ENCODE peak calls at places on chromosome 15, in five cellular contexts. O, C, Q, L and T are unnamed samples.
A peak's percentile ranks its signal among the peaks of the same experiment; 100 is the strongest.

GRCh38 chr15:60583194-60583593 is 104.3 kb upstream of the ICE2 start:
- DNase-seq in L (no peak), Q (no peak), C (no peak), O (no peak), T (no peak)

GRCh38 chr15:80367661-80368060 is 36.5 kb upstream of the ARNT2 start:
- DNase-seq in L (no peak), C (no peak), Q (no peak), O (no peak), T (no peak)

GRCh38 chr15:70210538-70210937 is 112.8 kb upstream of the TLE3 start:
- DNase-seq in O (no peak), Q (no peak), L (no peak), C (no peak), T (no peak)

GRCh38 chr15:72554471-72555425 is 80.6 kb downstream of the ARIH1 start:
- DNase-seq in Q (peak; percentile 33), O (peak; percentile 41), C (peak; percentile 84), L (no peak), T (no peak)

GRCh38 chr15:90911302-90911623 is 8.2 kb downstream of the MAN2A2 start:
- DNase-seq in O (no peak), Q (no peak), C (no peak), L (no peak), T (no peak)

GRCh38 chr15:60583946-60584345 is 105.0 kb upstream of the ICE2 start:
- DNase-seq in Q (no peak), C (no peak), O (no peak), L (no peak), T (no peak)

GRCh38 chr15:25710184-25710583 is 152.9 kb downstream of the ATP10A start:
- DNase-seq in O (peak; percentile 62), C (no peak), Q (peak; percentile 58), L (no peak), T (peak; percentile 79)

GRCh38 chr15:56390739-56391267 is 25.6 kb downstream of the TEX9 start:
- DNase-seq in L (no peak), Q (no peak), C (peak; percentile 5), O (no peak), T (no peak)

GRCh38 chr15:41566121-41566885 is 7.3 kb downstream of the TYRO3 start:
- DNase-seq in C (no peak), Q (no peak), L (no peak), O (no peak), T (no peak)

GRCh38 chr15:76667943-76668715 is 237.0 kb downstream of the SCAPER start:
- DNase-seq in C (peak; percentile 25), Q (no peak), O (no peak), L (no peak), T (no peak)

GRCh38 chr15:50764331-50765201 is 940 bp downstream of the SPPL2A start:
- DNase-seq in L (no peak), C (peak; percentile 27), Q (no peak), O (peak; percentile 63), T (no peak)

GRCh38 chr15:81133782-81134461 is at the start of gene CFAP161:
- DNase-seq in Q (peak; percentile 43), L (peak; percentile 74), O (peak; percentile 45), C (peak; percentile 69), T (peak; percentile 91)

GRCh38 chr15:40137011-40137906 is 23.6 kb upstream of the BUB1B start:
- DNase-seq in L (no peak), Q (no peak), C (no peak), O (no peak), T (no peak)